ENCODE peak calls at places on chromosomes 5 and 9, in nine cellular contexts. X is NCI-H446; Y is aorta; V is GM03348; E is NCI-H748 treated with DMSO at 0.1 percent for 48 hours; Q is stimulated activated CD4-positive, alpha-beta T cell treated with anti-CD3 and anti-CD28 coated beads, Interleukin-12 subunit alpha, Interleukin-12 subunit beta, amount 100 ng/mL, for 4 hours; J is endodermal cell; F is CD4-positive, alpha-beta T cell; Z is T-cell. W is an unnamed sample.

GRCh38 chr5:62647241-62647640 is 68.6 kb downstream of the LRRC70 start:
- DNase-seq in X (no peak), Y (no peak), V (no peak), E (no peak), Q (no peak), J (no peak), F (no peak), Z (no peak), W (no peak)

GRCh38 chr5:68129364-68129763 is 86.2 kb upstream of the PIK3R1 start:
- DNase-seq in X (no peak), Y (no peak), V (no peak), E (no peak), Q (no peak), J (no peak), F (no peak), Z (no peak), W (no peak)

GRCh38 chr5:154359222-154359583 is 86.6 kb upstream of the SAP30L start:
- DNase-seq in X (no peak), Y (peak; percentile 46), V (no peak), E (no peak), Q (no peak), J (no peak), F (no peak), Z (no peak), W (no peak)

GRCh38 chr9:106420511-106420944 is 442.4 kb upstream of the ZNF462 start:
- DNase-seq in X (no peak), Y (no peak), V (peak; percentile 21), E (no peak), Q (no peak), J (no peak), F (no peak), Z (no peak), W (no peak)

GRCh38 chr5:17167171-17167891 is 50.1 kb upstream of the BASP1 start:
- DNase-seq in X (no peak), Y (no peak), V (no peak), E (no peak), Q (no peak), J (no peak), F (no peak), Z (no peak), W (no peak)

GRCh38 chr5:13866792-13867191 is 77.7 kb downstream of the DNAH5 start:
- DNase-seq in X (no peak), Y (no peak), V (peak; percentile 36), E (no peak), Q (no peak), J (peak; percentile 84), F (no peak), Z (no peak), W (no peak)

GRCh38 chr9:137318976-137319375 is 16.9 kb upstream of the NRARP start:
- DNase-seq in X (no peak), Y (peak; percentile 82), V (peak; percentile 64), E (no peak), Q (no peak), J (peak; percentile 82), F (no peak), Z (no peak), W (no peak)

GRCh38 chr5:107604990-107605389 is 65.7 kb downstream of the EFNA5 start:
- DNase-seq in X (no peak), Y (no peak), V (no peak), E (no peak), Q (no peak), J (no peak), F (no peak), Z (no peak), W (no peak)

GRCh38 chr5:1295650-1296037 is 776 bp upstream of the TERT start:
- DNase-seq in X (no peak), Y (peak; percentile 39), V (no peak), E (no peak), Q (no peak), J (peak; percentile 54), F (no peak), Z (no peak), W (no peak)

GRCh38 chr5:34452170-34452828 is 203.8 kb upstream of the RAI14 start:
- DNase-seq in X (peak; percentile 39), Y (no peak), V (peak; percentile 55), E (peak; percentile 95), Q (no peak), J (peak; percentile 48), F (no peak), Z (no peak), W (no peak)

GRCh38 chr9:69945671-69946141 is 97.9 kb upstream of the MAMDC2 start:
- DNase-seq in X (no peak), Y (peak; percentile 74), V (peak; percentile 44), E (no peak), Q (no peak), J (no peak), F (no peak), Z (no peak), W (peak; percentile 85)

GRCh38 chr5:139315056-139315455 is 21.5 kb downstream of the MATR3 start:
- DNase-seq in X (no peak), Y (no peak), V (no peak), E (no peak), Q (no peak), J (no peak), F (no peak), Z (no peak), W (no peak)

GRCh38 chr5:130992621-130993020 is 172.4 kb downstream of the HINT1 start:
- DNase-seq in X (no peak), Y (no peak), V (no peak), E (no peak), Q (no peak), J (no peak), F (no peak), Z (no peak), W (no peak)

GRCh38 chr9:105646879-105647594 is 15.2 kb upstream of the TAL2 start:
- DNase-seq in X (no peak), Y (no peak), V (no peak), E (no peak), Q (no peak), J (peak; percentile 59), F (no peak), Z (no peak), W (no peak)

GRCh38 chr5:81006955-81007636 is 46.9 kb downstream of the RASGRF2 start:
- DNase-seq in X (no peak), Y (no peak), V (no peak), E (no peak), Q (no peak), J (no peak), F (peak; percentile 41), Z (peak; percentile 66), W (no peak)

GRCh38 chr9:36142510-36143161 is 6.1 kb downstream of the GLIPR2 start:
- DNase-seq in X (no peak), Y (no peak), V (no peak), E (no peak), Q (no peak), J (no peak), F (no peak), Z (no peak), W (no peak)

W was measured in CD14-positive monocyte.